ENCODE peak calls at places on chromosome 10, in seven cellular contexts. One of them, this sample, is unnamed.

GRCh38 chr10:119442758-119443060 is 99.8 kb downstream of the RGS10 start:
- DNase-seq in transverse colon: no peak
- DNase-seq in cardiac muscle cell: no peak
- DNase-seq in ovary: no peak
- DNase-seq in heart right ventricle: no peak
- DNase-seq in dorsolateral prefrontal cortex: no peak
- DNase-seq in heart left ventricle: no peak
- DNase-seq in this sample: no peak

GRCh38 chr10:103186128-103186527 is 6.9 kb downstream of the NT5C2 start:
- DNase-seq in transverse colon: no peak
- DNase-seq in cardiac muscle cell: no peak
- DNase-seq in ovary: no peak
- DNase-seq in heart right ventricle: no peak
- DNase-seq in dorsolateral prefrontal cortex: no peak
- DNase-seq in heart left ventricle: no peak
- DNase-seq in this sample: no peak

GRCh38 chr10:287814-288213 is 152.6 kb downstream of the ZMYND11 start:
- DNase-seq in transverse colon: no peak
- DNase-seq in cardiac muscle cell: no peak
- DNase-seq in ovary: no peak
- DNase-seq in heart right ventricle: no peak
- DNase-seq in dorsolateral prefrontal cortex: no peak
- DNase-seq in heart left ventricle: no peak
- DNase-seq in this sample: no peak

GRCh38 chr10:67883710-67884312 is 645 bp upstream of the SIRT1 start:
- DNase-seq in transverse colon: no peak
- DNase-seq in cardiac muscle cell: no peak
- DNase-seq in ovary: no peak
- DNase-seq in heart right ventricle: no peak
- DNase-seq in dorsolateral prefrontal cortex: no peak
- DNase-seq in heart left ventricle: no peak
- DNase-seq in this sample: no peak

GRCh38 chr10:122551450-122551849 is 9.1 kb upstream of the DMBT1 start:
- DNase-seq in transverse colon: no peak
- DNase-seq in cardiac muscle cell: peak
- DNase-seq in ovary: no peak
- DNase-seq in heart right ventricle: peak
- DNase-seq in dorsolateral prefrontal cortex: no peak
- DNase-seq in heart left ventricle: peak
- DNase-seq in this sample: peak

GRCh38 chr10:26960308-26960707 is 99.5 kb upstream of the ABI1 start:
- DNase-seq in transverse colon: no peak
- DNase-seq in cardiac muscle cell: no peak
- DNase-seq in ovary: no peak
- DNase-seq in heart right ventricle: no peak
- DNase-seq in dorsolateral prefrontal cortex: no peak
- DNase-seq in heart left ventricle: no peak
- DNase-seq in this sample: no peak

GRCh38 chr10:61047788-61048560 is 104.0 kb upstream of the RHOBTB1 start:
- DNase-seq in transverse colon: no peak
- DNase-seq in cardiac muscle cell: no peak
- DNase-seq in ovary: no peak
- DNase-seq in heart right ventricle: no peak
- DNase-seq in dorsolateral prefrontal cortex: no peak
- DNase-seq in heart left ventricle: no peak
- DNase-seq in this sample: no peak

GRCh38 chr10:102188298-102188940 is 36.2 kb downstream of the NOLC1 start:
- DNase-seq in transverse colon: peak
- DNase-seq in cardiac muscle cell: no peak
- DNase-seq in ovary: no peak
- DNase-seq in heart right ventricle: no peak
- DNase-seq in dorsolateral prefrontal cortex: no peak
- DNase-seq in heart left ventricle: no peak
- DNase-seq in this sample: no peak

GRCh38 chr10:69574571-69574978 is 1.4 kb upstream of the NEUROG3 start:
- DNase-seq in transverse colon: no peak
- DNase-seq in cardiac muscle cell: no peak
- DNase-seq in ovary: no peak
- DNase-seq in heart right ventricle: no peak
- DNase-seq in dorsolateral prefrontal cortex: no peak
- DNase-seq in heart left ventricle: no peak
- DNase-seq in this sample: no peak

DNA sequence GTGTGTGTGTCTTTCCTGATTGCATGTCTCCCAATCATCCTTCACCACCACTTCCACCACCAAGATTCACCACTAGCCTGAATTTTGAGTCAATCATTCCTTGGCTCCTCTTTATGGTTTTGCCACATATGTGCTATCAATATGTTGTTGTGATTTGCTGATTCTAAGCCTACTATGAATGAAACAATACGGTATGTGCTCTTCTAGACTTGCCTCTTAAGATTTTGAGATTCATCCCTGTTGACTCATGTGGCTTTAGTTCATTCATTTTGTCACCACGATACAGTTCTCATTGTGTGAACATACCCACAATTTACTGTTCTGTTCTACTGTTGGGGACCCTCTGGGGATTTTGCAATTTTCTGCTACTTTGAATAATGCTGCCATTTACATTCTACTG is 30.2 kb downstream of the SGMS1 start:
- DNase-seq in transverse colon: no peak
- DNase-seq in cardiac muscle cell: no peak
- DNase-seq in ovary: no peak
- DNase-seq in heart right ventricle: no peak
- DNase-seq in dorsolateral prefrontal cortex: no peak
- DNase-seq in heart left ventricle: no peak
- DNase-seq in this sample: no peak
- H3K27ac ChIP-seq in transverse colon: no peak
- H3K27ac ChIP-seq in cardiac muscle cell: no peak
- H3K27ac ChIP-seq in ovary: no peak
- H3K27ac ChIP-seq in heart right ventricle: no peak
- H3K27ac ChIP-seq in dorsolateral prefrontal cortex: no peak
- H3K27ac ChIP-seq in heart left ventricle: no peak
- H3K27ac ChIP-seq in this sample: no peak

DNA sequence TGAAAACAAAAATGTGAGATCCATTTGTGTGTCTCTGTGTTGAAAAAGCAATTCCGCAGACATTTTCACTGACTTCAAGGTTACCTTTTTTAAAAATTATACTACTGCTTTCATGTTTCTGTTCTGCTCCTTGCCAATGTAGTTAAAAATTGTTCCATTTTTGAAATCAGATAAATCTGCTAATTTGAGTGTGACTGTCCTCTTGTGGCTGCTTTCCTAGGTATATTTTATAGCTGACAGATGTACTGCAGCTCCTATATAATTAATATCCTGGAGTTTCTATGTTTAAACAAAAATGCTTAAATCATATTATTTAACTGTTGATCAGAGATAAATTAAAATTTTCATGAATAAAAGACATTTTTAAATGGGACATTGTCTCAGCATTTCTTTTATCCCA is 177.6 kb upstream of the LRRTM3 start:
- DNase-seq in transverse colon: no peak
- DNase-seq in cardiac muscle cell: no peak
- DNase-seq in ovary: no peak
- DNase-seq in heart right ventricle: no peak
- DNase-seq in dorsolateral prefrontal cortex: no peak
- DNase-seq in heart left ventricle: no peak
- DNase-seq in this sample: no peak
- TF ChIP-seq CTCF in transverse colon: no peak
- TF ChIP-seq CTCF in cardiac muscle cell: no peak
- TF ChIP-seq CTCF in ovary: no peak
- TF ChIP-seq CTCF in heart right ventricle: no peak
- TF ChIP-seq CTCF in dorsolateral prefrontal cortex: no peak
- TF ChIP-seq CTCF in heart left ventricle: no peak
- TF ChIP-seq CTCF in this sample: no peak

GRCh38 chr10:99982728-99983127 is 27.0 kb downstream of the DNMBP start:
- DNase-seq in transverse colon: no peak
- DNase-seq in cardiac muscle cell: no peak
- DNase-seq in ovary: no peak
- DNase-seq in heart right ventricle: no peak
- DNase-seq in dorsolateral prefrontal cortex: no peak
- DNase-seq in heart left ventricle: no peak
- DNase-seq in this sample: no peak
- H3K27ac ChIP-seq in transverse colon: peak
- H3K27ac ChIP-seq in cardiac muscle cell: no peak
- H3K27ac ChIP-seq in ovary: peak
- H3K27ac ChIP-seq in heart right ventricle: peak
- H3K27ac ChIP-seq in dorsolateral prefrontal cortex: no peak
- H3K27ac ChIP-seq in heart left ventricle: no peak
- H3K27ac ChIP-seq in this sample: no peak

GRCh38 chr10:12711344-12711708 is 290.2 kb downstream of the CCDC3 start:
- DNase-seq in transverse colon: no peak
- DNase-seq in cardiac muscle cell: no peak
- DNase-seq in ovary: no peak
- DNase-seq in heart right ventricle: no peak
- DNase-seq in dorsolateral prefrontal cortex: no peak
- DNase-seq in heart left ventricle: no peak
- DNase-seq in this sample: no peak
- TF ChIP-seq CTCF in transverse colon: no peak
- TF ChIP-seq CTCF in cardiac muscle cell: no peak
- TF ChIP-seq CTCF in ovary: no peak
- TF ChIP-seq CTCF in heart right ventricle: no peak
- TF ChIP-seq CTCF in dorsolateral prefrontal cortex: no peak
- TF ChIP-seq CTCF in heart left ventricle: peak
- TF ChIP-seq CTCF in this sample: peak